ENCODE peak calls at places on chromosomes 16 and 17, in four cellular contexts. I, U, A and V are unnamed samples.

GRCh38 chr17:15957206-15957605 is 12.3 kb downstream of the ADORA2B start:
- DNase-seq in A (no peak), U (no peak), I (no peak), V (no peak)

GRCh38 chr17:42045719-42046118 is 4.7 kb downstream of the C17orf113 start:
- DNase-seq in I (no peak), U (no peak), A (no peak), V (no peak)

GRCh38 chr17:71237903-71238538 is 882.8 kb upstream of the SOX9 start:
- DNase-seq in A (peak; percentile 14), I (no peak), U (no peak), V (no peak)

GRCh38 chr16:89256651-89257254 is 39.2 kb downstream of the ZNF778 start:
- DNase-seq in I (peak; percentile 72), U (peak; percentile 72), A (no peak), V (peak; percentile 50)

GRCh38 chr17:46726106-46726670 is 92.3 kb downstream of the WNT3 start:
- DNase-seq in A (no peak), I (no peak), U (no peak), V (no peak)

GRCh38 chr17:81126281-81127132 is 38.8 kb upstream of the PVALEF start:
- DNase-seq in U (no peak), I (no peak), A (no peak), V (no peak)

GRCh38 chr16:73048292-73049050 is 543 bp upstream of the ZFHX3 start:
- DNase-seq in A (no peak), U (peak; percentile 84), I (no peak), V (no peak)

GRCh38 chr17:2181206-2181983 is 122.2 kb downstream of the SMG6 start:
- DNase-seq in I (no peak), U (peak; percentile 87), A (no peak), V (no peak)

GRCh38 chr16:83952940-83953795 is at the start of gene OSGIN1:
- DNase-seq in U (peak; percentile 96), I (peak; percentile 9), A (peak; percentile 87), V (no peak)

GRCh38 chr16:6356881-6357280 is 975.8 kb upstream of the RBFOX1 start:
- DNase-seq in I (no peak), A (no peak), U (no peak), V (no peak)

GRCh38 chr17:66526827-66527226 is 224.4 kb downstream of the PRKCA start:
- DNase-seq in I (no peak), A (no peak), U (no peak), V (no peak)